ENCODE peak calls at places on chromosome 2, in six cellular contexts. One of them, this sample, is unnamed.

GRCh38 chr2:71215447-71215846 is 11.5 kb downstream of the PAIP2B start:
- DNase-seq in B cell: no peak
- DNase-seq in mesothelial cell of epicardium: no peak
- DNase-seq in choroid plexus epithelial cell: no peak
- DNase-seq in cardiac muscle cell: no peak
- DNase-seq in BJ: no peak
- DNase-seq in this sample: no peak

GRCh38 chr2:207945201-207945600 is 80.1 kb downstream of the PLEKHM3 start:
- DNase-seq in choroid plexus epithelial cell: no peak
- DNase-seq in cardiac muscle cell: no peak
- DNase-seq in mesothelial cell of epicardium: no peak
- DNase-seq in B cell: no peak
- DNase-seq in BJ: no peak
- DNase-seq in this sample: no peak

GRCh38 chr2:149129433-149129832 is 90.9 kb downstream of the LYPD6B start:
- DNase-seq in B cell: no peak
- DNase-seq in BJ: no peak
- DNase-seq in mesothelial cell of epicardium: no peak
- DNase-seq in choroid plexus epithelial cell: no peak
- DNase-seq in cardiac muscle cell: peak; percentile 30
- DNase-seq in this sample: no peak

GRCh38 chr2:103809946-103810345 is 1044.0 kb upstream of the POU3F3 start:
- DNase-seq in B cell: no peak
- DNase-seq in mesothelial cell of epicardium: no peak
- DNase-seq in BJ: no peak
- DNase-seq in cardiac muscle cell: no peak
- DNase-seq in choroid plexus epithelial cell: no peak
- DNase-seq in this sample: no peak

GRCh38 chr2:9779572-9780264 is 63.6 kb upstream of the TAF1B start:
- DNase-seq in choroid plexus epithelial cell: no peak
- DNase-seq in B cell: no peak
- DNase-seq in BJ: no peak
- DNase-seq in cardiac muscle cell: no peak
- DNase-seq in mesothelial cell of epicardium: no peak
- DNase-seq in this sample: no peak

GRCh38 chr2:191158179-191158578 is 7.4 kb upstream of the STAT4 start:
- DNase-seq in B cell: no peak
- DNase-seq in mesothelial cell of epicardium: no peak
- DNase-seq in BJ: no peak
- DNase-seq in cardiac muscle cell: no peak
- DNase-seq in choroid plexus epithelial cell: no peak
- DNase-seq in this sample: no peak

GRCh38 chr2:1876352-1876751 is 132.0 kb upstream of the PXDN start:
- DNase-seq in BJ: no peak
- DNase-seq in cardiac muscle cell: no peak
- DNase-seq in mesothelial cell of epicardium: no peak
- DNase-seq in B cell: no peak
- DNase-seq in choroid plexus epithelial cell: no peak
- DNase-seq in this sample: no peak

GRCh38 chr2:85754313-85755095 is 713 bp downstream of the ATOH8 start:
- DNase-seq in cardiac muscle cell: peak; percentile 58
- DNase-seq in BJ: no peak
- DNase-seq in B cell: peak; percentile 48
- DNase-seq in choroid plexus epithelial cell: peak; percentile 60
- DNase-seq in mesothelial cell of epicardium: no peak
- DNase-seq in this sample: peak; percentile 56

GRCh38 chr2:212364106-212364505 is 174.5 kb downstream of the ERBB4 start:
- DNase-seq in BJ: no peak
- DNase-seq in cardiac muscle cell: peak; percentile 50
- DNase-seq in mesothelial cell of epicardium: no peak
- DNase-seq in B cell: no peak
- DNase-seq in choroid plexus epithelial cell: no peak
- DNase-seq in this sample: no peak

GRCh38 chr2:71503827-71504226 is 50.5 kb downstream of the DYSF start:
- DNase-seq in B cell: no peak
- DNase-seq in cardiac muscle cell: no peak
- DNase-seq in choroid plexus epithelial cell: peak; percentile 33
- DNase-seq in mesothelial cell of epicardium: peak; percentile 8
- DNase-seq in BJ: no peak
- DNase-seq in this sample: peak; percentile 66

GRCh38 chr2:120586507-120587283 is 149.0 kb upstream of the GLI2 start:
- DNase-seq in B cell: no peak
- DNase-seq in mesothelial cell of epicardium: no peak
- DNase-seq in choroid plexus epithelial cell: no peak
- DNase-seq in BJ: no peak
- DNase-seq in cardiac muscle cell: peak; percentile 19
- DNase-seq in this sample: no peak

GRCh38 chr2:207801259-207801658 is 31.6 kb upstream of the FZD5 start:
- DNase-seq in mesothelial cell of epicardium: no peak
- DNase-seq in B cell: no peak
- DNase-seq in choroid plexus epithelial cell: no peak
- DNase-seq in BJ: no peak
- DNase-seq in cardiac muscle cell: no peak
- DNase-seq in this sample: no peak

GRCh38 chr2:64767670-64768425 is 114.1 kb upstream of the SERTAD2 start:
- DNase-seq in BJ: no peak
- DNase-seq in cardiac muscle cell: peak; percentile 92
- DNase-seq in mesothelial cell of epicardium: peak; percentile 71
- DNase-seq in B cell: peak; percentile 88
- DNase-seq in choroid plexus epithelial cell: peak; percentile 87
- DNase-seq in this sample: peak; percentile 59

GRCh38 chr2:204706939-204707338 is 161.7 kb downstream of the PARD3B start:
- DNase-seq in choroid plexus epithelial cell: peak; percentile 55
- DNase-seq in mesothelial cell of epicardium: no peak
- DNase-seq in BJ: no peak
- DNase-seq in B cell: no peak
- DNase-seq in cardiac muscle cell: peak; percentile 38
- DNase-seq in this sample: no peak

GRCh38 chr2:98088261-98088660 is 1.3 kb downstream of the VWA3B start:
- DNase-seq in mesothelial cell of epicardium: no peak
- DNase-seq in B cell: peak; percentile 56
- DNase-seq in BJ: no peak
- DNase-seq in cardiac muscle cell: no peak
- DNase-seq in choroid plexus epithelial cell: no peak
- DNase-seq in this sample: no peak

GRCh38 chr2:58227171-58227917 is 13.8 kb downstream of the FANCL start:
- DNase-seq in B cell: no peak
- DNase-seq in BJ: no peak
- DNase-seq in choroid plexus epithelial cell: no peak
- DNase-seq in cardiac muscle cell: no peak
- DNase-seq in mesothelial cell of epicardium: no peak
- DNase-seq in this sample: no peak

GRCh38 chr2:16302969-16303592 is 362.6 kb downstream of the CYRIA start:
- DNase-seq in BJ: no peak
- DNase-seq in mesothelial cell of epicardium: no peak
- DNase-seq in cardiac muscle cell: no peak
- DNase-seq in choroid plexus epithelial cell: no peak
- DNase-seq in B cell: no peak
- DNase-seq in this sample: no peak

GRCh38 chr2:236607471-236608307 is 38.1 kb downstream of the ACKR3 start:
- DNase-seq in choroid plexus epithelial cell: peak; percentile 89
- DNase-seq in mesothelial cell of epicardium: no peak
- DNase-seq in B cell: no peak
- DNase-seq in cardiac muscle cell: peak; percentile 53
- DNase-seq in BJ: peak; percentile 51
- DNase-seq in this sample: no peak

GRCh38 chr2:24337958-24338357 is 22.4 kb downstream of the ITSN2 start:
- DNase-seq in B cell: no peak
- DNase-seq in cardiac muscle cell: no peak
- DNase-seq in BJ: no peak
- DNase-seq in choroid plexus epithelial cell: no peak
- DNase-seq in mesothelial cell of epicardium: no peak
- DNase-seq in this sample: no peak

GRCh38 chr2:203808041-203808750 is 59.4 kb upstream of the CTLA4 start:
- DNase-seq in cardiac muscle cell: peak; percentile 96
- DNase-seq in BJ: no peak
- DNase-seq in choroid plexus epithelial cell: peak; percentile 93
- DNase-seq in B cell: no peak
- DNase-seq in mesothelial cell of epicardium: no peak
- DNase-seq in this sample: no peak

GRCh38 chr2:97868986-97869721 is 126.6 kb downstream of the TMEM131 start:
- DNase-seq in cardiac muscle cell: peak; percentile 88
- DNase-seq in mesothelial cell of epicardium: no peak
- DNase-seq in choroid plexus epithelial cell: peak; percentile 84
- DNase-seq in BJ: peak; percentile 75
- DNase-seq in B cell: no peak
- DNase-seq in this sample: no peak

GRCh38 chr2:41151746-41152145 is 699.9 kb upstream of the SLC8A1 start:
- DNase-seq in B cell: no peak
- DNase-seq in BJ: no peak
- DNase-seq in cardiac muscle cell: no peak
- DNase-seq in choroid plexus epithelial cell: peak; percentile 17
- DNase-seq in mesothelial cell of epicardium: no peak
- DNase-seq in this sample: no peak

GRCh38 chr2:150085478-150085877 is 402.0 kb downstream of the RND3 start:
- DNase-seq in BJ: no peak
- DNase-seq in cardiac muscle cell: no peak
- DNase-seq in mesothelial cell of epicardium: no peak
- DNase-seq in choroid plexus epithelial cell: no peak
- DNase-seq in B cell: no peak
- DNase-seq in this sample: no peak

GRCh38 chr2:8202139-8202538 is 479.7 kb upstream of the ID2 start:
- DNase-seq in cardiac muscle cell: no peak
- DNase-seq in B cell: no peak
- DNase-seq in mesothelial cell of epicardium: no peak
- DNase-seq in BJ: no peak
- DNase-seq in choroid plexus epithelial cell: no peak
- DNase-seq in this sample: no peak

GRCh38 chr2:17879913-17880274 is 1.4 kb downstream of the KCNS3 start:
- DNase-seq in B cell: no peak
- DNase-seq in choroid plexus epithelial cell: no peak
- DNase-seq in cardiac muscle cell: no peak
- DNase-seq in BJ: no peak
- DNase-seq in mesothelial cell of epicardium: no peak
- DNase-seq in this sample: no peak

GRCh38 chr2:17876590-17876989 is 1.9 kb upstream of the KCNS3 start:
- DNase-seq in mesothelial cell of epicardium: no peak
- DNase-seq in B cell: no peak
- DNase-seq in choroid plexus epithelial cell: no peak
- DNase-seq in BJ: no peak
- DNase-seq in cardiac muscle cell: no peak
- DNase-seq in this sample: no peak

GRCh38 chr2:17877811-17878221 is 651 bp upstream of the KCNS3 start:
- DNase-seq in B cell: no peak
- DNase-seq in BJ: no peak
- DNase-seq in cardiac muscle cell: peak; percentile 8
- DNase-seq in mesothelial cell of epicardium: no peak
- DNase-seq in choroid plexus epithelial cell: no peak
- DNase-seq in this sample: peak; percentile 22

GRCh38 chr2:17878222-17879136 is at the start of gene KCNS3:
- DNase-seq in BJ: no peak
- DNase-seq in B cell: no peak
- DNase-seq in cardiac muscle cell: peak; percentile 37
- DNase-seq in mesothelial cell of epicardium: peak; percentile 25
- DNase-seq in choroid plexus epithelial cell: peak; percentile 19
- DNase-seq in this sample: peak; percentile 57

GRCh38 chr2:17879137-17879912 is 858 bp downstream of the KCNS3 start:
- DNase-seq in choroid plexus epithelial cell: peak; percentile 35
- DNase-seq in mesothelial cell of epicardium: peak; percentile 24
- DNase-seq in cardiac muscle cell: peak; percentile 38
- DNase-seq in BJ: no peak
- DNase-seq in B cell: no peak
- DNase-seq in this sample: peak; percentile 63
- TF ChIP-seq CTCF in choroid plexus epithelial cell: peak; percentile 33
- TF ChIP-seq CTCF in mesothelial cell of epicardium: no peak
- TF ChIP-seq CTCF in cardiac muscle cell: peak; percentile 19
- TF ChIP-seq CTCF in BJ: peak; percentile 43
- TF ChIP-seq CTCF in B cell: no peak
- TF ChIP-seq CTCF in this sample: no peak

DNA sequence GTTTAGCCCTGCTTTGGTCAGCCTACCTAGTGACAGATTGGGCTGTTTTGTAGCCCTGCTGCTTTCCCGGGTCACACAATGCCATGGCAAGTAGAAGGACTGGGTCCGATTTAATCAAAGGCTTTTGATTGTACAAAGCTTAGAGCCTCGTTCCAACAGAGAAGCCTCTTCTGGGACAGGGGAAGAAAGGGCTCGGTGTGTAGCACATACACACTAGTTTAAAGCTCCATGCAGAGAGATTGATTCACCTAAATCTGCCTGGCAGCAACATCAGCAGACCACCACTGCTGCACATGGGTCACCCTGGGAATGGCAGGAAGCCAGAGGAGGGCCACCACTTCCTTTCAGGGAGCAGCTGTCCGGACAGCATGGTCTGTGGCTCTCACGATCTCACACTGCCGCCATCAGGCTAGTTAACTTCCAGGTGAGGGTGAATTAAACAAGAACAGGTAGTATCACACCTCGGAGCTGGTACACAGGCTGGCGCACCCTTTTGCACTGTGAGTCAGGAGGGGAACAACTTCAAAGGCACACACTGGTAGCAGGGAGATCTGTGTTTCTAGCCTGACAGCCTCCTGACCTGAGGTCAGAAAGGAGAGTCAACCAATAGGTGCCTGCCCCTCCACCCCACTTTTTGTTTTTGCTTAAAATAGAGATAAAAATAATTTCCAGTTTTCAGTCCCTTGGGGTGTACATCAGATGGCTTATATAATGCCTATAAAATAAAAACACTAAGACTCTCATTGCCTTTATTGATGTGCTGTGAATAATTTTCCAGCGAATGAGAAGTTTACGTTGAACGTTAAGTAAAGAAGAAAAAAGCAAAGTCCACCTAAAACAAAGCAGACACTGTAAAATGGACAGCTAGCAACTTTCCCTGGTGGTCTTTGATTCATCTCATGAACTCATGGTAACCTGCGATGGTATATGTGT is 108.5 kb downstream of the CDCA7 start:
- DNase-seq in cardiac muscle cell: no peak
- DNase-seq in choroid plexus epithelial cell: no peak
- DNase-seq in B cell: no peak
- DNase-seq in mesothelial cell of epicardium: no peak
- DNase-seq in BJ: no peak
- DNase-seq in this sample: no peak
- TF ChIP-seq CTCF in cardiac muscle cell: no peak
- TF ChIP-seq CTCF in choroid plexus epithelial cell: no peak
- TF ChIP-seq CTCF in B cell: no peak
- TF ChIP-seq CTCF in mesothelial cell of epicardium: no peak
- TF ChIP-seq CTCF in BJ: no peak
- TF ChIP-seq CTCF in this sample: no peak

DNA sequence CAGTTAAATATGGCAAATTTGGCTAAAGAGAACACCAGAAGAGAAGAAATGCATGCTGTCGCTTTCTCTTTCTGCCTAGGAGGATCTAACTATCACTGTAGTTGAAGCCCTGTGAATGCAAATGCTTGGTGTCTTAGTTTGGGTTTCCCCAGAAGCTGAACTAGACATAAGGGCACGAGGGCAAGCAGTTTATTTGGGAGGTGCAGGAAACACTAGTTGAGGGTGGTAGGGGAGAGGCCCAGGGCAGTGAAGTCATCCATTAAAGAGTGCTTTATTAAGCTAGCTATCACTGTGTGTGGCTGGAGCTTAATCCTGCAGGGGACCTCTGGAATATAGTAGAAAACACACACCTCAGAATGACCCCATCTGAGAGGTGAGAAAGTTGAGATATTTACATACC is 639.8 kb upstream of the ZEB2 start:
- DNase-seq in B cell: peak; percentile 40
- DNase-seq in cardiac muscle cell: no peak
- DNase-seq in choroid plexus epithelial cell: peak; percentile 28
- DNase-seq in mesothelial cell of epicardium: no peak
- DNase-seq in BJ: no peak
- DNase-seq in this sample: no peak
- TF ChIP-seq CTCF in B cell: no peak
- TF ChIP-seq CTCF in cardiac muscle cell: no peak
- TF ChIP-seq CTCF in choroid plexus epithelial cell: no peak
- TF ChIP-seq CTCF in mesothelial cell of epicardium: no peak
- TF ChIP-seq CTCF in BJ: no peak
- TF ChIP-seq CTCF in this sample: no peak

GRCh38 chr2:126482582-126483464 is 173.1 kb upstream of the GYPC start:
- DNase-seq in BJ: no peak
- DNase-seq in cardiac muscle cell: peak; percentile 2
- DNase-seq in B cell: no peak
- DNase-seq in choroid plexus epithelial cell: no peak
- DNase-seq in mesothelial cell of epicardium: no peak
- DNase-seq in this sample: no peak
- TF ChIP-seq CTCF in BJ: no peak
- TF ChIP-seq CTCF in cardiac muscle cell: no peak
- TF ChIP-seq CTCF in B cell: no peak
- TF ChIP-seq CTCF in choroid plexus epithelial cell: no peak
- TF ChIP-seq CTCF in mesothelial cell of epicardium: no peak
- TF ChIP-seq CTCF in this sample: no peak

This sample was measured in endothelial cell.